ENCODE peak calls at places on chromosome 5, in seven cellular contexts. W is HCT116, C is mesenchymal stem cell, I is pancreas, N is uterus, Y is foreskin keratinocyte, U is heart right ventricle. R is an unnamed sample.
A peak's percentile ranks its signal among the peaks of the same experiment; 100 is the strongest.

GRCh38 chr5:116046823-116047222 is 14.6 kb downstream of the ARL14EPL start:
- DNase-seq in N (no peak), W (no peak), U (no peak), I (no peak), Y (no peak), C (no peak), R (no peak)

GRCh38 chr5:169599451-169599850 is 15.9 kb downstream of the SPDL1 start:
- DNase-seq in N (no peak), C (no peak), W (no peak), I (no peak), U (no peak), Y (no peak), R (no peak)

GRCh38 chr5:171323806-171324632 is 15.0 kb downstream of the TLX3 start:
- DNase-seq in Y (no peak), N (no peak), W (no peak), U (no peak), C (no peak), I (no peak), R (no peak)

GRCh38 chr5:134371834-134372340 is 518 bp downstream of the UBE2B start:
- DNase-seq in W (no peak), C (peak; percentile 72), N (peak; percentile 36), Y (no peak), I (peak; percentile 70), U (peak; percentile 71), R (peak; percentile 55)

GRCh38 chr5:151912360-151912759 is 12.3 kb downstream of the GLRA1 start:
- DNase-seq in C (no peak), U (peak; percentile 20), N (no peak), Y (no peak), I (no peak), W (no peak), R (no peak)

GRCh38 chr5:142617416-142617815 is 68.5 kb downstream of the FGF1 start:
- DNase-seq in I (no peak), C (no peak), U (no peak), W (no peak), Y (no peak), N (no peak), R (no peak)

GRCh38 chr5:95729115-95730010 is 1.8 kb upstream of the RHOBTB3 start:
- DNase-seq in C (no peak), N (no peak), W (no peak), I (no peak), Y (no peak), U (no peak), R (no peak)

GRCh38 chr5:172901788-172902496 is 57.3 kb upstream of the RPL26L1 start:
- DNase-seq in I (no peak), C (peak; percentile 80), U (no peak), N (no peak), W (no peak), Y (no peak), R (no peak)

GRCh38 chr5:98880151-98880550 is 48.7 kb downstream of the CHD1 start:
- DNase-seq in C (no peak), Y (peak; percentile 14), W (no peak), N (no peak), U (no peak), I (no peak), R (no peak)

GRCh38 chr5:136901-137300 is 44.9 kb downstream of the PLEKHG4B start:
- DNase-seq in I (no peak), W (no peak), N (no peak), U (no peak), Y (no peak), C (no peak), R (no peak)

GRCh38 chr5:151592855-151593408 is 1.8 kb upstream of the FAT2 start:
- DNase-seq in Y (no peak), U (peak; percentile 23), C (peak; percentile 3), I (no peak), W (no peak), N (no peak), R (no peak)

GRCh38 chr5:81762853-81763252 is 12.0 kb upstream of the SSBP2 start:
- DNase-seq in C (no peak), Y (no peak), W (no peak), I (no peak), N (no peak), U (no peak), R (no peak)

GRCh38 chr5:81762401-81762800 is 11.5 kb upstream of the SSBP2 start:
- DNase-seq in Y (no peak), I (no peak), U (no peak), N (no peak), C (peak; percentile 28), W (no peak), R (no peak)

GRCh38 chr5:81763294-81763928 is 12.5 kb upstream of the SSBP2 start:
- DNase-seq in U (no peak), I (no peak), C (no peak), W (no peak), Y (no peak), N (no peak), R (no peak)

GRCh38 chr5:81761270-81761669 is 10.4 kb upstream of the SSBP2 start:
- DNase-seq in W (no peak), U (no peak), I (no peak), N (no peak), Y (no peak), C (no peak), R (no peak)

GRCh38 chr5:81761970-81762369 is 11.1 kb upstream of the SSBP2 start:
- DNase-seq in W (no peak), I (no peak), C (no peak), N (no peak), Y (no peak), U (no peak), R (no peak)
- H3K4me1 ChIP-seq in W (no peaks in the 10 kb centered on the region), I (no peaks in the 10 kb centered on the region), C (no peaks in the 10 kb centered on the region), N (no peaks in the 10 kb centered on the region), Y (no peaks in the 10 kb centered on the region), U (peaks cover 6% of the 10 kb centered on the region), R (peaks cover under 1% of the 10 kb centered on the region)

GRCh38 chr5:78288246-78288645 is 6.3 kb downstream of the AP3B1 start:
- DNase-seq in I (no peak), U (no peak), C (no peak), W (no peak), Y (no peak), N (no peak), R (peak; percentile 99)
- H3K4me1 ChIP-seq in I (peaks cover 8% of the 10 kb centered on the region), U (peaks cover 56% of the 10 kb centered on the region), C (no peaks in the 10 kb centered on the region), W (peaks cover 15% of the 10 kb centered on the region), Y (peaks cover 28% of the 10 kb centered on the region), N (no peaks in the 10 kb centered on the region), R (peaks cover 34% of the 10 kb centered on the region)

GRCh38 chr5:132468665-132469379 is 21.8 kb downstream of the IRF1 start:
- DNase-seq in N (peak; percentile 4), Y (no peak), W (no peak), C (no peak), U (no peak), I (no peak), R (no peak)

GRCh38 chr5:132466453-132467291 is 23.9 kb downstream of the IRF1 start:
- DNase-seq in Y (peak; percentile 72), U (no peak), I (no peak), C (peak; percentile 80), N (no peak), W (no peak), R (no peak)

GRCh38 chr5:132465095-132465707 is 25.4 kb downstream of the IRF1 start:
- DNase-seq in U (no peak), N (no peak), I (no peak), W (no peak), C (peak; percentile 47), Y (no peak), R (no peak)

GRCh38 chr5:132469380-132470372 is 20.9 kb downstream of the IRF1 start:
- DNase-seq in N (peak; percentile 15), C (peak; percentile 81), W (no peak), I (no peak), U (no peak), Y (no peak), R (no peak)

DNA sequence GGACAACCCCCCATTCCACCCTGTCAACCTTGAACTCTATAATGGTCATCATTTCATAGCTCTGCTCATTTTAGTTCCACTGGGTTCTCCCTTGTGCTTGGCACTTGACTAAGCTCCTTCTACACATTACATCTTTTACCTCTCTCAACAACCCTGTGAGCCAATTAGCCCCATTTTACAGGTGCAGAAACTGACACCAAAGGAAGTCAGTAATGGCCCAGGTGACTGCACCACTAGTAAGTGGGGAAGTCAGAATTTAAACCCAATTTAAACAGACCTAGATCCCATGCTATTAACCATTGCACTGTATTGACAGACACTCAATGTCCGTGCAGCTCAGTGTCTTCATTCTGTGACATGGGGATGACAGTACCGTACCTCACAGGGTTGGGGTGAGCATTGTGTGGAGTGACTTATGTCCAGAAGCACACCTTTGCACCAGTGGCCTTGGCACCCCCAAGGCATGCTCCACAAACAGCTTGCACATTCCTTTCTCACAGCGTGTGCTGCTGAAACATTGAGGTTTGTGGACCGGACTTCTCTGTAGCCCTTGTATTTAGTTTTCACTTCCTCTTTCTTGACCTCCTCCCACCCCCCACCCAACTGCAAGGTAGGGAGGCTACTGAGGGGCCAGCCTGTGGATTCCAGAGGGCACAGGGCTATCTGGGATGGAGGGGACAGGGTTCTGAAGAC is 23.1 kb downstream of the IRF1 start:
- DNase-seq in N (no peak), I (no peak), W (no peak), C (peak; percentile 24), Y (no peak), U (no peak), R (no peak)
- H3K4me1 ChIP-seq in N (peaks cover 5% of the 10 kb centered on the region), I (no peaks in the 10 kb centered on the region), W (peaks cover 34% of the 10 kb centered on the region), C (peaks cover 56% of the 10 kb centered on the region), Y (peaks cover 29% of the 10 kb centered on the region), U (peaks cover 84% of the 10 kb centered on the region), R (no peaks in the 10 kb centered on the region)

GRCh38 chr5:40405985-40406384 is 273.7 kb upstream of the PTGER4 start:
- DNase-seq in C (peak; percentile 69), N (no peak), I (no peak), U (no peak), W (no peak), Y (no peak), R (no peak)

GRCh38 chr5:40409600-40409999 is 270.1 kb upstream of the PTGER4 start:
- DNase-seq in Y (no peak), U (no peak), I (no peak), C (no peak), N (no peak), W (no peak), R (no peak)

GRCh38 chr5:40405230-40405629 is 274.5 kb upstream of the PTGER4 start:
- DNase-seq in W (no peak), N (no peak), U (no peak), I (no peak), C (peak; percentile 50), Y (no peak), R (no peak)

GRCh38 chr5:40404613-40405012 is 275.1 kb upstream of the PTGER4 start:
- DNase-seq in Y (no peak), I (no peak), C (no peak), W (no peak), N (no peak), U (no peak), R (no peak)

DNA sequence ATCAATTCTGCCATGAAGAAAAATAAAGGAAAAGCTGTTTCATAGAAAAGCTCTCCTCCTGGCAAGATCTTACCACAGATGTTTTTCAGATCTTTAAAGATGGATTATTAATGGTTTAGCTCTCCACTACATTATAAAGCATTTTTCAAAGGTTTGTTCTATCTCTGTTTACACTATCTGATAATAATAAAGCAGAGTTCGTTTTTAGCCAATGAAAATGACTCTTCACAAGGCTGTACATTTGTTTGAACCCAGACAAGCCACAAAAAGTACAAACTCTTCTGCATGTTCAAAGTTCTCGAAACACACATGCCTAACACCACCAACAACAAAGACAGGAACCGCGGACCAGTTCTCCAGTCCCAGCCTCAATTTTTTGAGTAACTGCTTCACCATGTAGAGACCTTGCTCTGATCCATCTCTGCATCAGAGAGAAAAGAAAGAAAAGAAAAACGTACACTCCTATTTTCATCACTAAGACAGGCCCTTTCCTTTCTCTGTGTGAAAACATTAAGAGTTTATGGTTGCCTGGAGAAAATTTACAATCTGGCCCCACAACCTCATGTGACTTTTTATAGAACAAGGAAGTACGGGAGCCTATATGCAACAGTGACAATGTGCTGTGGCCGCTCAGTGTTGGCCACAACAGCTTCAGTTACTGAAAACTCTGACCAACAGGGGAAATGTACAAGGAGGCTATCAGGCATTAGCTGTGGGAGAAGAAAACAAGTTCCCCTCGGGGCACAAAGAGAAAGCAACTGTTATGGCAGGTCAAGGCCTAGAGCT is 273.1 kb upstream of the PTGER4 start:
- DNase-seq in W (no peak), I (no peak), C (peak; percentile 40), Y (no peak), N (no peak), U (peak; percentile 6), R (no peak)
- H3K4me1 ChIP-seq in W (peaks cover 10% of the 10 kb centered on the region), I (no peaks in the 10 kb centered on the region), C (peaks cover 5% of the 10 kb centered on the region), Y (peaks cover 32% of the 10 kb centered on the region), N (no peaks in the 10 kb centered on the region), U (peaks cover 51% of the 10 kb centered on the region), R (no peaks in the 10 kb centered on the region)